ENCODE peak calls at places on chromosomes 4 and X, in eight cellular contexts. L is neural progenitor cell; R is activated CD8-positive, alpha-beta memory T cell treated with anti-CD3 and anti-CD28 coated beads for 1 hour; S is RKO; Q is EH; D is sigmoid colon; T is iris pigment epithelial cell; V is NCI-H1436. M is an unnamed sample.

GRCh38 chrX:3962511-3963350 is 249.3 kb upstream of the PRKX start:
- DNase-seq in L (peak; percentile 68), R (no peak), S (peak; percentile 22), Q (peak; percentile 19), D (no peak), T (peak; percentile 32), V (no peak), M (peak; percentile 37)

GRCh38 chrX:15207994-15208393 is 61.9 kb downstream of the ASB9 start:
- DNase-seq in L (no peak), R (no peak), S (no peak), Q (no peak), D (no peak), T (no peak), V (peak; percentile 27), M (no peak)

GRCh38 chrX:74133156-74133796 is 170.7 kb upstream of the ZCCHC13 start:
- DNase-seq in L (peak; percentile 81), R (no peak), S (peak; percentile 80), Q (peak; percentile 67), D (no peak), T (peak; percentile 75), V (peak; percentile 56), M (peak; percentile 62)

GRCh38 chrX:129230850-129231512 is 292.3 kb downstream of the SMARCA1 start:
- DNase-seq in L (no peak), R (no peak), S (no peak), Q (no peak), D (no peak), T (no peak), V (no peak), M (no peak)

GRCh38 chr4:182567119-182567518 is 323.9 kb downstream of the TENM3 start:
- DNase-seq in L (no peak), R (no peak), S (no peak), Q (no peak), D (no peak), T (no peak), V (no peak), M (no peak)

GRCh38 chr4:108350332-108350731 is 181.6 kb upstream of the LEF1 start:
- DNase-seq in L (peak; percentile 44), R (no peak), S (no peak), Q (no peak), D (no peak), T (no peak), V (no peak), M (no peak)

GRCh38 chrX:9318213-9318612 is 146.6 kb upstream of the TBL1X start:
- DNase-seq in L (no peak), R (no peak), S (no peak), Q (no peak), D (no peak), T (no peak), V (no peak), M (no peak)

GRCh38 chrX:2819345-2820130 is 9.2 kb upstream of the GYG2 start:
- DNase-seq in L (no peak), R (no peak), S (peak; percentile 69), Q (peak; percentile 39), D (no peak), T (peak; percentile 32), V (no peak), M (no peak)

GRCh38 chr4:74793757-74794340 is 474 bp downstream of the BTC start:
- DNase-seq in L (peak; percentile 63), R (no peak), S (peak; percentile 67), Q (peak; percentile 15), D (peak; percentile 81), T (peak; percentile 21), V (peak; percentile 32), M (no peak)

GRCh38 chr4:169272265-169272886 is 1.6 kb upstream of the SH3RF1 start:
- DNase-seq in L (no peak), R (no peak), S (peak; percentile 14), Q (peak; percentile 95), D (no peak), T (peak; percentile 88), V (no peak), M (no peak)

GRCh38 chr4:11724731-11725130 is 296.0 kb upstream of the HS3ST1 start:
- DNase-seq in L (no peak), R (no peak), S (no peak), Q (peak; percentile 11), D (no peak), T (peak; percentile 36), V (no peak), M (no peak)

GRCh38 chr4:147453561-147454141 is 27.2 kb upstream of the EDNRA start:
- DNase-seq in L (no peak), R (no peak), S (peak; percentile 20), Q (peak; percentile 24), D (no peak), T (peak; percentile 28), V (no peak), M (no peak)

GRCh38 chr4:156321203-156321602 is 367.5 kb upstream of the CTSO start:
- DNase-seq in L (no peak), R (no peak), S (no peak), Q (peak; percentile 90), D (no peak), T (peak; percentile 97), V (no peak), M (no peak)

GRCh38 chrX:39445336-39445735 is 644.1 kb downstream of the MID1IP1 start:
- DNase-seq in L (peak; percentile 48), R (peak; percentile 10), S (no peak), Q (no peak), D (no peak), T (peak; percentile 7), V (no peak), M (no peak)

GRCh38 chr4:15354358-15354757 is 73.5 kb upstream of the C1QTNF7 start:
- DNase-seq in L (no peak), R (no peak), S (no peak), Q (no peak), D (no peak), T (no peak), V (no peak), M (no peak)

GRCh38 chrX:9501362-9501761 is 36.5 kb downstream of the TBL1X start:
- DNase-seq in L (peak; percentile 7), R (no peak), S (no peak), Q (no peak), D (no peak), T (no peak), V (no peak), M (no peak)

GRCh38 chr4:46123872-46124755 is at the start of gene GABRG1:
- DNase-seq in L (peak; percentile 62), R (no peak), S (no peak), Q (no peak), D (no peak), T (no peak), V (no peak), M (no peak)

GRCh38 chr4:39706829-39707511 is 9.0 kb downstream of the UBE2K start:
- DNase-seq in L (no peak), R (no peak), S (no peak), Q (peak; percentile 80), D (no peak), T (peak; percentile 56), V (no peak), M (no peak)

GRCh38 chrX:120741452-120741851 is 111.6 kb upstream of the C1GALT1C1 start:
- DNase-seq in L (no peak), R (no peak), S (no peak), Q (peak; percentile 24), D (no peak), T (no peak), V (no peak), M (no peak)

GRCh38 chrX:38612281-38612680 is 50.9 kb downstream of the TSPAN7 start:
- DNase-seq in L (no peak), R (no peak), S (no peak), Q (no peak), D (no peak), T (no peak), V (no peak), M (no peak)

GRCh38 chr4:14856076-14856926 is 146.0 kb upstream of the CPEB2 start:
- DNase-seq in L (no peak), R (no peak), S (peak; percentile 88), Q (peak; percentile 99), D (peak; percentile 87), T (peak; percentile 100), V (no peak), M (no peak)

GRCh38 chr4:142656178-142656577 is 189.9 kb downstream of the INPP4B start:
- DNase-seq in L (peak; percentile 39), R (no peak), S (no peak), Q (peak; percentile 13), D (no peak), T (peak; percentile 17), V (no peak), M (no peak)

GRCh38 chr4:186137193-186137792 is 32.8 kb downstream of the FAM149A start:
- DNase-seq in L (no peak), R (no peak), S (peak; percentile 51), Q (peak; percentile 23), D (no peak), T (peak; percentile 29), V (no peak), M (peak; percentile 11)

GRCh38 chrX:15269618-15270521 is at the start of gene ASB9:
- DNase-seq in L (no peak), R (no peak), S (peak; percentile 2), Q (peak; percentile 73), D (no peak), T (peak; percentile 77), V (no peak), M (no peak)

GRCh38 chr4:172628263-172628662 is 540.3 kb upstream of the GALNT7 start:
- DNase-seq in L (no peak), R (no peak), S (no peak), Q (no peak), D (no peak), T (no peak), V (no peak), M (no peak)

GRCh38 chr4:151434183-151434860 is 25.3 kb downstream of the FHIP1A start:
- DNase-seq in L (no peak), R (no peak), S (no peak), Q (peak; percentile 76), D (no peak), T (peak; percentile 69), V (no peak), M (no peak)

GRCh38 chr4:7389719-7390118 is 45.0 kb downstream of the PSAPL1 start:
- DNase-seq in L (no peak), R (no peak), S (no peak), Q (no peak), D (peak; percentile 56), T (no peak), V (no peak), M (no peak)

GRCh38 chr4:121308328-121308663 is 72.5 kb downstream of the QRFPR start:
- DNase-seq in L (no peak), R (no peak), S (peak; percentile 4), Q (peak; percentile 34), D (no peak), T (no peak), V (no peak), M (no peak)

GRCh38 chrX:63922221-63922620 is 137.2 kb upstream of the ARHGEF9 start:
- DNase-seq in L (no peak), R (no peak), S (peak; percentile 15), Q (peak; percentile 88), D (no peak), T (no peak), V (no peak), M (no peak)

GRCh38 chr4:139824882-139825522 is 159.4 kb downstream of the MGST2 start:
- DNase-seq in L (peak; percentile 36), R (no peak), S (no peak), Q (no peak), D (no peak), T (no peak), V (no peak), M (no peak)

GRCh38 chr4:8639777-8640720 is 47.5 kb downstream of the CPZ start:
- DNase-seq in L (no peak), R (no peak), S (no peak), Q (no peak), D (peak; percentile 61), T (no peak), V (no peak), M (no peak)

GRCh38 chr4:77706717-77707116 is 101.1 kb downstream of the CXCL13 start:
- DNase-seq in L (no peak), R (no peak), S (no peak), Q (peak; percentile 1), D (no peak), T (no peak), V (no peak), M (no peak)

M was measured in NCI-H2227 treated with DMSO at 0.1 percent for 48 hours.